ENCODE peak calls at places on chromosome 12, in four cellular contexts. H, U, G and N are unnamed samples.

GRCh38 chr12:57181561-57182155 is 34.2 kb upstream of the LRP1-AS start:
- DNase-seq in G (no peak), H (no peak), U (no peak), N (no peak)

GRCh38 chr12:116406529-116406928 is 129.0 kb upstream of the MED13L start:
- DNase-seq in G (no peak), U (peak), H (no peak), N (peak)

GRCh38 chr12:63919758-63920157 is 75.3 kb downstream of the SRGAP1 start:
- DNase-seq in G (no peak), U (no peak), H (no peak), N (no peak)

GRCh38 chr12:108483213-108483920 is 31.7 kb upstream of the FICD start:
- DNase-seq in G (no peak), H (no peak), U (no peak), N (no peak)

GRCh38 chr12:57464569-57464968 is 5.0 kb downstream of the GLI1 start:
- DNase-seq in H (no peak), G (no peak), U (no peak), N (no peak)

GRCh38 chr12:4049566-4050080 is 176.4 kb upstream of the PARP11 start:
- DNase-seq in U (no peak), H (no peak), G (no peak), N (no peak)

GRCh38 chr12:56900583-56900982 is 33.6 kb downstream of the SDR9C7 start:
- DNase-seq in H (peak), U (no peak), G (no peak), N (no peak)

GRCh38 chr12:123109319-123109772 is 41.5 kb downstream of the PITPNM2 start:
- DNase-seq in H (no peak), U (no peak), G (no peak), N (no peak)

GRCh38 chr12:78700565-78700964 is 164.0 kb upstream of the SYT1 start:
- DNase-seq in H (no peak), G (no peak), U (no peak), N (no peak)

GRCh38 chr12:94240171-94240570 is 91.8 kb downstream of the PLXNC1 start:
- DNase-seq in G (peak), U (no peak), H (no peak), N (no peak)

GRCh38 chr12:54033106-54033979 is 493 bp downstream of the HOXC5 start:
- DNase-seq in G (no peak), H (no peak), U (peak), N (peak)

GRCh38 chr12:110858848-110859247 is 12.1 kb downstream of the CCDC63 start:
- DNase-seq in G (no peak), H (no peak), U (no peak), N (peak)

DNA sequence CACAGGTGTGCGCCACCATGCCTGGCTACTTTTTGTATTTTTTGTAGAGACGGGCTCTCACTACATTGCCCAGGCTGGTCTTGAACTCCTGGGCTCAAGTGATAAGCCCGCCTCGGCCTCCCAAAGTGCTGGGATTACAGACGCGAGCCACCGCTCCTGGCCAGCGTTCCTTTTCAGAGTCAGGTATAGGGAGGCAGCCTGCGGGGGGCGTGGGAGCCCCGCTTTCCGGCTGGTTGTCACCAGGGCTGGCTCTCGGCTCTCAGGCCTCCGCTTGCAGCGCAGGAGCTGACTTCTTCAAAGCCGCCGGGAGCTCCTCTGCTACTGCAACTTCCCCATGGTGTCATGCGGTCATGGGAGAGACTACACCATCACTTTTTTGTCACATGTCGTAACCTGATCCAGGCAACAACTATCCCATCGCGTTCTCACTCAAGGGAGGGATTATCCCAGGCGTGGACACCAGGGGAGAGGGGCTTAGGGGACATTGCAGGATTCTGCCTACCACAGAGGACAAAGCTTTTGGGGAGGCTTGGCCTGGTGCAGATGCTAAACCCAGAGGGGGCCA is 129.4 kb downstream of the SCARB1 start:
- DNase-seq in H (peak), G (no peak), U (peak), N (peak)
- H3K27ac ChIP-seq in H (peak), G (no peak), U (no peak), N (no peak)

GRCh38 chr12:28993720-28994119 is 155.4 kb upstream of the FAR2 start:
- DNase-seq in H (no peak), U (no peak), G (no peak), N (no peak)
- TF ChIP-seq REST in H (no peak), U (peak), G (no peak), N (peak)

GRCh38 chr12:106883421-106883820 is 72.3 kb upstream of the TMEM263 start:
- DNase-seq in G (no peak), U (no peak), H (no peak), N (no peak)
- TF ChIP-seq CREB1 in G (no peak), U (no peak), H (no peak), N (no peak)

GRCh38 chr12:120181991-120182631 is 12.4 kb downstream of the GCN1 start:
- DNase-seq in H (no peak), G (no peak), U (peak), N (no peak)
- H3K27ac ChIP-seq in H (no peak), G (peak), U (peak), N (peak)

GRCh38 chr12:68815928-68816800 is 8.2 kb downstream of the MDM2 start:
- DNase-seq in H (no peak), U (no peak), G (no peak), N (no peak)

GRCh38 chr12:68813242-68813593 is 5.2 kb downstream of the MDM2 start:
- DNase-seq in U (no peak), H (no peak), G (no peak), N (no peak)

GRCh38 chr12:68812553-68813241 is 4.7 kb downstream of the MDM2 start:
- DNase-seq in H (no peak), U (no peak), G (no peak), N (no peak)

GRCh38 chr12:68815232-68815927 is 7.4 kb downstream of the MDM2 start:
- DNase-seq in G (no peak), U (no peak), H (no peak), N (no peak)

DNA sequence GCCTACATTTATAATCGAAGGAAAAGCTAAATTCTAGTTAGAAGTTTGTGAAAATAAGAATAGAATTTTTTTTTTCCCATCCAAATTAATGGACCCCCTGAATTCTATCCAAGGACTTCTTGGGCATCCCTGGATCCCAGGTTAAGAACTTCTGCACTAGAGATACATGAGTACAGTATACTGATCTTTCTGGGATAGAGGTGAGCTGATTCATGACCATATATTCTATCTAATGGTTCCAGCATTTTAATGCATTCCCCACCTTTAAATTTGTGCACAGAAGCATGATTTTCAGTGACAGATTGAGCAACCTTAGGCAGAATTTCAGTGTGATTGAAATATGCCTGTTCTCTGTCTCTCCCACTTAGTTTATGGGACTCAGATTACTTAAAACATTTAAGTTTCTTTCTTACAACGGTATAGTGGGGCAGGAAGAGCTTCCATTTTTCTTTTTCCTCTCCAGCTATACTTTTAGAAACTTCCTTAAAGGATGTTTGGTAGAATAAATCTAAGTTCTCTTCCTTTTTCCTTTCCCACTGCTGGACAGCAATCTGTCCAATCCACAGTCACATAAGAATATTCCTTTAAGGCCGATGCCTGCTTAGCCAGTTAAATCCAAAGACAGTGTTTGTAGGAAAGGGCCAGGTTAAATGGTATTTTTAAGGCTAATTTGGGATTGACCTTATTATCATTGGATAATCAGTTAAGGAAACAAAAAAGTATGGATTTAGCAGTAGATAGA is 6.7 kb downstream of the MDM2 start:
- DNase-seq in H (no peak), U (no peak), G (no peak), N (no peak)
- TF ChIP-seq REST in H (no peak), U (no peak), G (no peak), N (no peak)

DNA sequence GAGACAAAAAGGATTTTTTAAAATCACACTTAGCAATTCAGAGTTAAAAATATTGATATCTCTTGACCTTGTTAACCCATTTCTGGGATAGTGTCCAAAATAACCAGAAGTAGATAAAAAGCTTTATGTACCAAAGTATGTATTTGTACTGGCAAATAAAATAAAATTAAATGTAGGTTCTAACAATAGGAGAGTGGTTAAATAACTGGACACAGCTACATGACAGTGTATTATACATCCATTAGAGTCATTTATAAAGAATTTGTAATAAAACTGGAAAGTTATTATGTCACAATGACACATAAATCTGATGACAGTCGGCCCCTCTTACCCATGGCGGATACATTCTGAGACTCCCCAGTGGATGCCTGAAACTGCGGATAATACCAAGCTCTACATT is 34.0 kb downstream of the BMAL2 start:
- DNase-seq in G (no peak), H (no peak), U (no peak), N (no peak)
- TF ChIP-seq CREB1 in G (no peak), H (no peak), U (no peak), N (no peak)

GRCh38 chr12:26179829-26180228 is 15.5 kb upstream of the SSPN start:
- DNase-seq in H (no peak), U (no peak), G (no peak), N (no peak)
- H3K27ac ChIP-seq in H (no peak), U (no peak), G (no peak), N (no peak)